ENCODE peak calls at places on chromosome 15, in six cellular contexts. Z is stomach; Q is Peyer's patch; R is CD8-positive, alpha-beta T cell; M is IMR-90; S is right cardiac atrium. X is an unnamed sample. For H3K4me1, the result is how much of the 10 kb centered on the place peaks cover.

GRCh38 chr15:58441376-58442070 is 9.7 kb downstream of the LIPC start:
- DNase-seq in Z (no peak), Q (no peak), R (no peak), M (peak), S (no peak), X (no peak)

GRCh38 chr15:86193716-86194408 is 114.2 kb downstream of the AGBL1 start:
- DNase-seq in Z (no peak), Q (no peak), R (no peak), M (no peak), S (no peak), X (no peak)

GRCh38 chr15:49558924-49559323 is 61.7 kb downstream of the FAM227B start:
- DNase-seq in Z (no peak), Q (no peak), R (no peak), M (peak), S (no peak), X (no peak)

GRCh38 chr15:67193223-67194009 is 61.0 kb downstream of the AAGAB start:
- DNase-seq in Z (no peak), Q (no peak), R (no peak), M (peak), S (peak), X (no peak)

GRCh38 chr15:50840520-50840919 is 68.0 kb upstream of the AP4E1 start:
- DNase-seq in Z (no peak), Q (no peak), R (no peak), M (no peak), S (no peak), X (no peak)

GRCh38 chr15:32029862-32030781 is at the start of gene CHRNA7:
- DNase-seq in Z (peak), Q (no peak), R (no peak), M (peak), S (peak), X (peak)

GRCh38 chr15:55858661-55859060 is 115.7 kb upstream of the PRTG start:
- DNase-seq in Z (no peak), Q (no peak), R (no peak), M (peak), S (no peak), X (no peak)

GRCh38 chr15:24696201-24696600 is 20.6 kb downstream of the NPAP1 start:
- DNase-seq in Z (no peak), Q (no peak), R (no peak), M (no peak), S (no peak), X (no peak)

GRCh38 chr15:67833504-67834248 is 6.2 kb downstream of the RNU6-1 start:
- DNase-seq in Z (peak), Q (peak), R (no peak), M (no peak), S (no peak), X (peak)

GRCh38 chr15:78195735-78196201 is 38.6 kb downstream of the ACSBG1 start:
- DNase-seq in Z (peak), Q (peak), R (peak), M (no peak), S (no peak), X (peak)

GRCh38 chr15:64622410-64623260 is 152.8 kb downstream of the RBPMS2 start:
- DNase-seq in Z (no peak), Q (peak), R (peak), M (no peak), S (no peak), X (no peak)

GRCh38 chr15:40047413-40048154 is 8.6 kb upstream of the SRP14 start:
- DNase-seq in Z (peak), Q (peak), R (peak), M (peak), S (peak), X (peak)

GRCh38 chr15:66721501-66721937 is 19.5 kb downstream of the SMAD6 start:
- DNase-seq in Z (no peak), Q (no peak), R (no peak), M (peak), S (no peak), X (no peak)

GRCh38 chr15:65945616-65946015 is 76.3 kb downstream of the RAB11A start:
- DNase-seq in Z (no peak), Q (no peak), R (no peak), M (no peak), S (no peak), X (no peak)

GRCh38 chr15:83973816-83974215 is 261.8 kb upstream of the GOLGA6L4 start:
- DNase-seq in Z (no peak), Q (no peak), R (no peak), M (peak), S (no peak), X (no peak)

GRCh38 chr15:74332011-74332410 is 35.4 kb downstream of the CYP11A1 start:
- DNase-seq in Z (no peak), Q (no peak), R (no peak), M (no peak), S (no peak), X (no peak)

GRCh38 chr15:74332611-74333010 is 34.8 kb downstream of the CYP11A1 start:
- DNase-seq in Z (no peak), Q (no peak), R (no peak), M (no peak), S (no peak), X (no peak)

GRCh38 chr15:74333093-74333492 is 34.4 kb downstream of the CYP11A1 start:
- DNase-seq in Z (no peak), Q (no peak), R (no peak), M (no peak), S (no peak), X (no peak)

GRCh38 chr15:74328331-74329056 is 39.0 kb downstream of the CYP11A1 start:
- DNase-seq in Z (no peak), Q (no peak), R (no peak), M (no peak), S (peak), X (no peak)

GRCh38 chr15:74330861-74331408 is 36.5 kb downstream of the CYP11A1 start:
- DNase-seq in Z (no peak), Q (no peak), R (no peak), M (no peak), S (no peak), X (no peak)
- H3K4me3 ChIP-seq in Z (no peak), Q (no peak), R (no peak), M (no peak), S (no peak), X (no peak)

GRCh38 chr15:91947370-91947769 is 93.9 kb downstream of the SLCO3A1 start:
- DNase-seq in Z (no peak), Q (no peak), R (no peak), M (no peak), S (no peak), X (no peak)
- H3K4me1 ChIP-seq in Z (under half), Q (under half), R (under half), M (under half), S (under half), X (under half)

DNA sequence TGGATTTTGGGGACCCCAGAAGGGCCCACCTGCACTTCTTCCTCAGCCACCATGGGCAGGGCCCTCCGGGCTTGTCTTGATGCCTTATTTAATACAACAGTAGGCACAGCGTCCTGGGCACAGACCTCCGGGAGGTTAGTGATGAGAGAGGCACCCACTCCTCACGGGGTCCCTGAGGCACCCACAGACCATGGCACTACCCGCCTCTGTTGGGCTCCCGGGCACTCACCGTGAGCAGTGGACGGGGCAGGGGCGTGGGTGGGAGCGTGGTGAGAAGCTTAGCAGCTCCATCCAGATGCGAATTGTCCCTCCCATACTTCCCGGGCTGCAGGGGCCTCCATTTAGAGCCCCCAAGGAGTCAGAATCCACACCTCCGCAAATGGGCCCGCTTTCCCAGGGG is 317 bp upstream of the MESP2 start:
- DNase-seq in Z (no peak), Q (no peak), R (no peak), M (no peak), S (no peak), X (no peak)
- H3K4me3 ChIP-seq in Z (peak), Q (peak), R (no peak), M (no peak), S (peak), X (no peak)

DNA sequence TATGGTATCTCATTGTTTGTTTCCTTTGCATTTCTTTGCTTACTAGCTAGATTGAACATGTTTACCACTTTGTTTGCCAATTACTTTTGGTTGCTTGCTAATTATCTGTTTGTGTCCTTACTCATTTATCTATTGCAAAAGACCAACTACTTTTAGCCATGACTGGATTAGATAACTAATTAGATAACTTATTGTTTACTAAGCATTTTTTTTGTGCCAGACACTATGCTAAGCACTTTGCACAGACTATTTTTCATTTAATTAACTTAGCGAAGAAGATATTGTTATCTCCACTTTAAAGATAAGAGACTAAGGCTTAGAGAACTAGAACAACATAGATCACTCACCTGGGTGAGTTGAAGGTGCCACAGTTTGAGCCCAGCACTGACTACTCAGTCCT is 16.9 kb upstream of the ZFAND6 start:
- DNase-seq in Z (no peak), Q (no peak), R (no peak), M (no peak), S (no peak), X (no peak)
- H3K4me1 ChIP-seq in Z (under half), Q (under half), R (under half), M (under half), S (under half), X (under half)

GRCh38 chr15:62445244-62445643 is 280.2 kb upstream of the C2CD4B start:
- DNase-seq in Z (no peak), Q (no peak), R (no peak), M (peak), S (no peak), X (no peak)
- H3K4me3 ChIP-seq in Z (no peak), Q (no peak), R (no peak), M (no peak), S (no peak), X (no peak)

DNA sequence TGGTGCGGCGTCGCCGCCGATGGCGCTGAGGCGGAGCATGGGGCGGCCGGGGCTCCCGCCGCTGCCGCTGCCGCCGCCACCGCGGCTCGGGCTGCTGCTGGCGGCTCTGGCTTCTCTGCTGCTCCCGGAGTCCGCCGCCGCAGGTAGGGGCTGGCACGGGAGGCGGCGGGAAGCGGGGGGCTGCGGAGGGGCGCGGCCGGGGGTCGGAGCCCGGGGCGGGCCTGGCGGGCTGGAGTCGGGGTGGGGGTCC is 152 bp downstream of the TYRO3 start:
- DNase-seq in Z (no peak), Q (no peak), R (no peak), M (no peak), S (no peak), X (no peak)
- H3K4me1 ChIP-seq in Z (under half), Q (under half), R (under half), M (under half), S (under half), X (under half)

DNA sequence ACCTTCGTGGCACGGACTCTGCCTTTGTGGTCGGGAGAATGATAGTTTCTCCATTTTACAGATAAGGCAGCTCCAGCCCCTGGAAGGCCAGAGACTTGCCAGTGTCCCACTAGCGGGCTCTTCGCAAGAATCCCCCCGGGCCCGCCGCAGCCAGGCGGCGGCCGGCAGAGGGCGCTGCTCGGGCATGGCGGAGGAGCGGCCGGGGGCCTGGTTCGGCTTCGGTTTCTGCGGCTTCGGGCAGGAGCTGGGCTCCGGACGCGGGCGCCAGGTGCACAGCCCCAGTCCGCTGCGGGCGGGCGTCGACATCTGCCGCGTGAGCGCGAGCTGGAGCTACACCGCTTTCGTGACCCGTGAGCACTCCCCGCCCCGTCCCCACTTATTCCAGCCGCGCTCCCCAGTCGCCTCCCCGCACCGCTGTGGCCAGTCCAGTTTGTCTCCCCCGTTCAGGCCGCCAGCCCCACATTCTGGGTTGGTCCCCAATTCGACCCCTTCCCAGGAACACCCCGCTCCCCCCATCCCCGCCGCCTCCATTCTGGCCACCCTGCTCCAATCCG is 1.9 kb downstream of the RCCD1 start:
- DNase-seq in Z (peak), Q (peak), R (peak), M (peak), S (peak), X (peak)
- H3K4me3 ChIP-seq in Z (peak), Q (peak), R (peak), M (peak), S (peak), X (peak)

GRCh38 chr15:74780983-74781672 is 752 bp upstream of the CSK start:
- DNase-seq in Z (no peak), Q (peak), R (no peak), M (peak), S (peak), X (no peak)

GRCh38 chr15:74777769-74778598 is 3.9 kb upstream of the CSK start:
- DNase-seq in Z (no peak), Q (no peak), R (no peak), M (no peak), S (peak), X (no peak)

GRCh38 chr15:74778599-74778970 is 3.3 kb upstream of the CSK start:
- DNase-seq in Z (no peak), Q (no peak), R (no peak), M (no peak), S (peak), X (no peak)

GRCh38 chr15:74780523-74780982 is 1.3 kb upstream of the CSK start:
- DNase-seq in Z (no peak), Q (no peak), R (no peak), M (no peak), S (peak), X (no peak)

GRCh38 chr15:74779162-74779648 is 2.7 kb upstream of the CSK start:
- DNase-seq in Z (no peak), Q (no peak), R (no peak), M (no peak), S (peak), X (no peak)
- H3K4me1 ChIP-seq in Z (half or more), Q (under half), R (half or more), M (under half), S (under half), X (under half)

X was measured in BE2C.